ENCODE peak calls at places on chromosomes 3 and 15, in four cellular contexts. One of them, this sample, is unnamed.

GRCh38 chr3:124772081-124772831 is 42.0 kb downstream of the UMPS start:
- DNase-seq in A549: no peak
- DNase-seq in GM12878: no peak
- DNase-seq in HepG2: no peak
- DNase-seq in this sample: peak

GRCh38 chr3:12159227-12159601 is 502 bp upstream of the TIMP4 start:
- DNase-seq in A549: no peak
- DNase-seq in GM12878: no peak
- DNase-seq in HepG2: no peak
- DNase-seq in this sample: no peak

GRCh38 chr15:56468271-56468912 is 3.5 kb upstream of the MNS1 start:
- DNase-seq in A549: no peak
- DNase-seq in GM12878: peak
- DNase-seq in HepG2: no peak
- DNase-seq in this sample: no peak

GRCh38 chr3:120145498-120146285 is 51.4 kb upstream of the GSK3B start:
- DNase-seq in A549: peak
- DNase-seq in GM12878: no peak
- DNase-seq in HepG2: no peak
- DNase-seq in this sample: no peak

GRCh38 chr3:139574026-139574947 is 34.7 kb upstream of the RBP1 start:
- DNase-seq in A549: no peak
- DNase-seq in GM12878: no peak
- DNase-seq in HepG2: no peak
- DNase-seq in this sample: peak

GRCh38 chr3:143330316-143330868 is 210.8 kb downstream of the CHST2 start:
- DNase-seq in A549: no peak
- DNase-seq in GM12878: no peak
- DNase-seq in HepG2: no peak
- DNase-seq in this sample: no peak

GRCh38 chr15:38842991-38843610 is 278.5 kb upstream of the RASGRP1 start:
- DNase-seq in A549: no peak
- DNase-seq in GM12878: no peak
- DNase-seq in HepG2: no peak
- DNase-seq in this sample: no peak

GRCh38 chr3:55622116-55622515 is 135.0 kb upstream of the WNT5A start:
- DNase-seq in A549: no peak
- DNase-seq in GM12878: no peak
- DNase-seq in HepG2: no peak
- DNase-seq in this sample: no peak

GRCh38 chr3:64687381-64687780 is 419 bp downstream of the ADAMTS9 start:
- DNase-seq in A549: no peak
- DNase-seq in GM12878: no peak
- DNase-seq in HepG2: no peak
- DNase-seq in this sample: peak

GRCh38 chr15:76201536-76202255 is 109.6 kb downstream of the ETFA start:
- DNase-seq in A549: no peak
- DNase-seq in GM12878: no peak
- DNase-seq in HepG2: no peak
- DNase-seq in this sample: no peak

GRCh38 chr15:89910891-89911626 is 1.7 kb downstream of the ARPIN start:
- DNase-seq in A549: no peak
- DNase-seq in GM12878: no peak
- DNase-seq in HepG2: no peak
- DNase-seq in this sample: no peak

GRCh38 chr3:136465296-136465695 is 215.2 kb downstream of the PCCB start:
- DNase-seq in A549: no peak
- DNase-seq in GM12878: no peak
- DNase-seq in HepG2: no peak
- DNase-seq in this sample: no peak

GRCh38 chr3:51813539-51813938 is 34.5 kb upstream of the IQCF6 start:
- DNase-seq in A549: no peak
- DNase-seq in GM12878: no peak
- DNase-seq in HepG2: no peak
- DNase-seq in this sample: peak

GRCh38 chr15:37095993-37096877 is 4.1 kb downstream of the MEIS2 start:
- DNase-seq in A549: no peak
- DNase-seq in GM12878: no peak
- DNase-seq in HepG2: no peak
- DNase-seq in this sample: peak

GRCh38 chr3:127673191-127674098 is 693 bp downstream of the ABTB1 start:
- DNase-seq in A549: peak
- DNase-seq in GM12878: no peak
- DNase-seq in HepG2: no peak
- DNase-seq in this sample: peak

GRCh38 chr3:11903047-11903446 is 56.4 kb upstream of the TAMM41 start:
- DNase-seq in A549: no peak
- DNase-seq in GM12878: no peak
- DNase-seq in HepG2: no peak
- DNase-seq in this sample: no peak

GRCh38 chr15:55789066-55789660 is 46.2 kb upstream of the PRTG start:
- DNase-seq in A549: no peak
- DNase-seq in GM12878: no peak
- DNase-seq in HepG2: no peak
- DNase-seq in this sample: no peak

GRCh38 chr15:48402778-48403177 is 71.5 kb downstream of the DUT start:
- DNase-seq in A549: no peak
- DNase-seq in GM12878: peak
- DNase-seq in HepG2: no peak
- DNase-seq in this sample: peak
- TF ChIP-seq PBX3 in A549: no peak
- TF ChIP-seq PBX3 in GM12878: no peak
- TF ChIP-seq PBX3 in HepG2: no peak
- TF ChIP-seq PBX3 in this sample: no peak

GRCh38 chr3:81311321-81311720 is 450.1 kb downstream of the GBE1 start:
- DNase-seq in A549: no peak
- DNase-seq in GM12878: no peak
- DNase-seq in HepG2: no peak
- DNase-seq in this sample: no peak

GRCh38 chr3:81315051-81315450 is 446.4 kb downstream of the GBE1 start:
- DNase-seq in A549: no peak
- DNase-seq in GM12878: no peak
- DNase-seq in HepG2: no peak
- DNase-seq in this sample: no peak
- TF ChIP-seq EP300 in A549: no peak
- TF ChIP-seq EP300 in GM12878: no peak
- TF ChIP-seq EP300 in HepG2: no peak
- TF ChIP-seq EP300 in this sample: no peak

DNA sequence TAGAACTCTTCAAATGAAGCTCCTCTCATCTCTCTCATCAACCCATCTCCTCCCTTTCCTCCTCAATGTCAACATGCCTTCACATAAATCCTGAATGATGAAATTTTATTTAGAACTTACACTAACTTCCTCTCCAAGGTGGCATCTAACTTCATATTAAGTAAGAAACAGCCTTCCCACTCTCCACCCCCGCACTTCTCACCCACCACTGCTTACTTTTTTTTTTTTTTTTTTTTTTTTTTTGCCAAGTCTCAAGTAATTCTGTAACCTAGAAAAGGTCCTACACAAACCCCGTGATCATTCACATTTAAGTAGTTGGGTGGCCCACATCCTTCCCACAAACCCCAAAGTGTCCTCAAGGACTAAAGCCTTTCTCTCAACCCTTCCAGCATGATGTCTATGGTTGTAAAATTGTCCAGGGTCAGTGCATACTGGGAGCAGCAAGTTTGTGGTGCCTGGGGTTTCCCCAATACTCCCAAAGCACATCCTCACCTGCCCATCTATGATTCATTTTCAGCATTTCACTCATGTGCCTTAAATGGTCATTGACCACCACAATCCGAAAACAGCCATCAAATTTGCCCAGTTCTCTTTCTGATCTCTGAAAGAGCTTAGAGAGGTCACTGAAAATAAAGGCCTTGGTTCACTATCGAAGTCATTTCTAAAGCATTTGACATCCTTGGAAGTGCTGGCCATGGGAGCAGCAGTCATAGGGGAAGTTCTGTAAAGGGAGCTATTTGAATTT is 47.2 kb downstream of the CD86 start:
- DNase-seq in A549: no peak
- DNase-seq in GM12878: peak
- DNase-seq in HepG2: no peak
- DNase-seq in this sample: no peak
- TF ChIP-seq SMC3 in A549: no peak
- TF ChIP-seq SMC3 in GM12878: no peak
- TF ChIP-seq SMC3 in HepG2: no peak
- TF ChIP-seq SMC3 in this sample: no peak

GRCh38 chr15:58284293-58284692 is 146.1 kb downstream of the AQP9 start:
- DNase-seq in A549: no peak
- DNase-seq in GM12878: no peak
- DNase-seq in HepG2: no peak
- DNase-seq in this sample: no peak
- TF ChIP-seq PBX3 in A549: no peak
- TF ChIP-seq PBX3 in GM12878: no peak
- TF ChIP-seq PBX3 in HepG2: no peak
- TF ChIP-seq PBX3 in this sample: no peak

GRCh38 chr3:60316121-60316783 is 935.0 kb downstream of the FHIT start:
- DNase-seq in A549: no peak
- DNase-seq in GM12878: no peak
- DNase-seq in HepG2: no peak
- DNase-seq in this sample: no peak
- TF ChIP-seq EP300 in A549: no peak
- TF ChIP-seq EP300 in GM12878: no peak
- TF ChIP-seq EP300 in HepG2: no peak
- TF ChIP-seq EP300 in this sample: no peak

GRCh38 chr3:152707314-152707713 is 127.6 kb upstream of the P2RY1 start:
- DNase-seq in A549: no peak
- DNase-seq in GM12878: no peak
- DNase-seq in HepG2: no peak
- DNase-seq in this sample: peak

GRCh38 chr3:152703245-152703900 is 131.6 kb upstream of the P2RY1 start:
- DNase-seq in A549: no peak
- DNase-seq in GM12878: no peak
- DNase-seq in HepG2: no peak
- DNase-seq in this sample: no peak
- TF ChIP-seq SMC3 in A549: no peak
- TF ChIP-seq SMC3 in GM12878: no peak
- TF ChIP-seq SMC3 in HepG2: no peak
- TF ChIP-seq SMC3 in this sample: no peak

DNA sequence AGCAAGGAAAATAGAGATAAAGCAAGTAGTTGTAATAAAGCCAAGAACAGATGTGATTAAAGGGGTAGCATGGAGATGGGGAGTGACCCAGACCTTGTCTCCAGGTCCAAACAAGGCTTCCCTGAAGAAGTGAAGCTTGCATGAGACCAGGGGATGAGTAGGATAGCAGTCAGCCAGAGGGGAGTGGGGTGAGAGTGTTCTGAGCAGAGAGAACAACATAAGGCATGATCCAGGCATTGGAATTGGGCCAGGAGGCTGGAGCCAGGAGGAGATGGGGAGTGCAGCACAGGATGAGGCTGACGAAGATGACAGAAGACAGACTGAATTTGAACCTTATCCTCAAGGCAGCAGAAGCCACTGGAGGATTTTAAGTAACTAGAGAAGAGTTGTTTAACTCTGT is 7.2 kb downstream of the TMOD2 start:
- DNase-seq in A549: no peak
- DNase-seq in GM12878: no peak
- DNase-seq in HepG2: no peak
- DNase-seq in this sample: peak
- TF ChIP-seq PBX3 in A549: no peak
- TF ChIP-seq PBX3 in GM12878: no peak
- TF ChIP-seq PBX3 in HepG2: no peak
- TF ChIP-seq PBX3 in this sample: peak

GRCh38 chr3:94305835-94306685 is 243.2 kb downstream of the NSUN3 start:
- DNase-seq in A549: no peak
- DNase-seq in GM12878: no peak
- DNase-seq in HepG2: peak
- DNase-seq in this sample: no peak
- TF ChIP-seq EP300 in A549: no peak
- TF ChIP-seq EP300 in GM12878: no peak
- TF ChIP-seq EP300 in HepG2: no peak
- TF ChIP-seq EP300 in this sample: no peak

DNA sequence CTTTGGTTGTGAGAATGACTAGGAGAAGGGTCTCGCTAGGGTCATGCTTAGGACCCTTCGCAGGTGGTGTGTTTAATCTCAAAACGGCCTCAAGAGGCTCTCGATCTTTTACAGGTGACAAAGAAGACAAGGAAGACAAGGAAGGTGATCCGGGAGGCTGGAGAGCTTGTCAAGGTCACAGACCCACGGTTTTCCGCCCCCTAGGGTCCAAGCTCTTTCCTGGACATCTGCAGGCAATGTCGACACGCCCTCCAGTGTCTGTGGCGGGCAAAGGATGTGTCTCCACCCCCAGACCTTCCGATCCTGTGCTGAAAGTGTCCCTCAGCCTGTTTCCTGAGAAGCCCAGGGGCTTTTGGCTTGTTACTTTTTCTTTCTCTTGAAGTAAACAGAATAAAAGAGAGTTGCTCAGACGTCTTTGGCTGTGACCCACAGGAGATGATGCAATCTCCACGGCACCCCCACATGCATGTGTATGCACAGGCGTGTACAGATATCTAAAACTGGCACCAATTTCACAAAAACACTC is 108.7 kb downstream of the KLF13 start:
- DNase-seq in A549: peak
- DNase-seq in GM12878: peak
- DNase-seq in HepG2: peak
- DNase-seq in this sample: peak
- TF ChIP-seq SMC3 in A549: peak
- TF ChIP-seq SMC3 in GM12878: peak
- TF ChIP-seq SMC3 in HepG2: peak
- TF ChIP-seq SMC3 in this sample: peak

DNA sequence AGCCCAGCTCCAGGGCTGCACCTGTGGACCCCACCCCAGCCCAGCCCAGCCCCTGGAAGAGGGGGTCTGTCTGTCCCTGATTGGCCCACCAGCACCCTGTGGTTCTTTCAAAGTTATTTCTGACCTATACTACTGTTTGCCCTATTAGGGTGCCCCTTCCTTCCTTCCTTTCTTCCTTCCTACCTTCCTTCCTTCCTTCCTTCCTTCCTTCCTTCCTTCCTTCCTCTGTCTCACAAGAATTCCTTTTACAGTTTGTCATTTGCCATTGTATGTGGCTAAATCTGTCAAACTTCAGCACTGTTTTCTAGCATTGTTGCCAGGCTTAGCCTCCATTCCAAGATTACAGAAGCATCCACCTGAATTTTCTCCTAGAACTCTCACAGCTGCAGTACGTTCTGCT is 66.9 kb downstream of the KLF15 start:
- DNase-seq in A549: no peak
- DNase-seq in GM12878: no peak
- DNase-seq in HepG2: no peak
- DNase-seq in this sample: no peak
- TF ChIP-seq PBX3 in A549: no peak
- TF ChIP-seq PBX3 in GM12878: no peak
- TF ChIP-seq PBX3 in HepG2: no peak
- TF ChIP-seq PBX3 in this sample: no peak